ENCODE peak calls at places on chromosomes 5 and 9, in four cellular contexts. H, K, I and R are unnamed samples. For H3K9me3 and H3K4me1, the result is how much of the 10 kb centered on the place peaks cover.

GRCh38 chr5:111439473-111440075 is 72.8 kb downstream of the STARD4 start:
- DNase-seq in I (no peak), H (no peak), K (no peak), R (no peak)

GRCh38 chr5:116834796-116835515 is 260.3 kb upstream of the SEMA6A start:
- DNase-seq in K (no peak), I (no peak), H (no peak), R (no peak)

GRCh38 chr5:158722940-158723339 is 376.8 kb downstream of the EBF1 start:
- DNase-seq in K (no peak), H (no peak), I (no peak), R (no peak)

GRCh38 chr5:64653776-64654175 is 36.5 kb upstream of the SHISAL2B start:
- DNase-seq in I (no peak), H (no peak), K (no peak), R (no peak)

GRCh38 chr5:135386096-135386495 is 12.9 kb downstream of the MACROH2A1 start:
- DNase-seq in I (no peak), K (no peak), H (no peak), R (no peak)

GRCh38 chr5:111254613-111255012 is 30.4 kb downstream of the CAMK4 start:
- DNase-seq in K (no peak), I (peak), H (no peak), R (no peak)

GRCh38 chr5:159469496-159470370 is 139.4 kb upstream of the IL12B start:
- DNase-seq in K (no peak), H (no peak), I (peak), R (no peak)

GRCh38 chr5:61299254-61299653 is 32.8 kb upstream of the ZSWIM6 start:
- DNase-seq in H (no peak), I (no peak), K (no peak), R (no peak)

GRCh38 chr5:14781106-14781505 is 90.5 kb downstream of the ANKH start:
- DNase-seq in K (no peak), I (no peak), H (no peak), R (no peak)

GRCh38 chr5:113271753-113272454 is 162.9 kb downstream of the TSSK1B start:
- DNase-seq in H (no peak), I (no peak), K (no peak), R (no peak)

GRCh38 chr5:107072967-107073366 is 597.8 kb downstream of the EFNA5 start:
- DNase-seq in K (no peak), H (no peak), I (no peak), R (no peak)

GRCh38 chr9:19885608-19886007 is 96.8 kb upstream of the SLC24A2 start:
- DNase-seq in I (no peak), H (no peak), K (no peak), R (no peak)

GRCh38 chr5:141039517-141039916 is 11.7 kb upstream of the PCDHB1 start:
- DNase-seq in K (no peak), H (no peak), I (no peak), R (no peak)

GRCh38 chr5:96741911-96742310 is 65.8 kb downstream of the ERAP1 start:
- DNase-seq in I (no peak), K (no peak), H (no peak), R (peak)

DNA sequence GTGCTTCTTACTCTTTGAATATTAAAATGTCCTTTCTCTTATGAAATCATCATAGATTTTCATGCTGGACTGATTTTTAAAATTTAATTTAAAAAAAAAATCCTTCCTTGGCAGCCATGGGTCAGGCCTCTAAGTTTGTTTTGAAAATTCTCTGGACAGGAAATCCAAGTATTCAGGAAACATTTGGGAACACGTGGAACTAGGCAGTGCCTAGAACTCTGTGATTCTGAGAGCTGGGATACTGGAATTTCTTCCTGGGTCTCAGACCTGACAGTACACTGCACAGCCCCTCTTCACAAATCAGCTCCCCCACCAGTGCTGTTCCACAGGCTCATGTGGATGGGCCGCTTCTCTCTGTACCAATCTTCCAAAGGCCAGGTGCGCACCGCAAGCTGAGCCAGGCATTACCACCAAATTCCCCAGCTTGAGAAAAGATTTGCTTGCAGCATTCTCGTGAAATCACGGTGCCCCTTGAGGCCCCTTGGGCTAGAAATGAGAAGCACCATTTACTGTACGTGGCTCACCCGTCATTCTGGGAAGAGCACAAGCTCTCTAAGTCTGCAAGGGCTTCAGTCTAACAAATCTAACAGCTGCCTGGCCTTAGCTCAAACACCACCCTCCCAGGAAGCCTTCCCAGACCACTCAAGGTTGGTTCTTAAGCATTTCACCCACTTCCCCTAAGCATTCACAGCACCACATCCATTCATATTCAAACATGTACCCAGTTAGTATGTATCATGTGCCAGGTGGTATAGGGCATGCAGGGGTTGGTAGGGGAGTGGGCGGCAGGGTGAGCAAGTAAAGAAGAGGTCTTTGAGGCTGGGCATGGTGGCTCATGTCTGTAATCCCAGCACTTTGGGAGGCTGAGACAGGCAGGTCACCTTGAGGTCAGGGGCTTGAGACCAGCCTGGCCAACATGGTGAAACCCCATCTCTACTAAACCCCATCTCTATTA is 26.5 kb downstream of the B4GALT1 start:
- DNase-seq in I (no peak), K (no peak), H (no peak), R (no peak)
- H3K27ac ChIP-seq in I (peak), K (peak), H (peak), R (peak)

DNA sequence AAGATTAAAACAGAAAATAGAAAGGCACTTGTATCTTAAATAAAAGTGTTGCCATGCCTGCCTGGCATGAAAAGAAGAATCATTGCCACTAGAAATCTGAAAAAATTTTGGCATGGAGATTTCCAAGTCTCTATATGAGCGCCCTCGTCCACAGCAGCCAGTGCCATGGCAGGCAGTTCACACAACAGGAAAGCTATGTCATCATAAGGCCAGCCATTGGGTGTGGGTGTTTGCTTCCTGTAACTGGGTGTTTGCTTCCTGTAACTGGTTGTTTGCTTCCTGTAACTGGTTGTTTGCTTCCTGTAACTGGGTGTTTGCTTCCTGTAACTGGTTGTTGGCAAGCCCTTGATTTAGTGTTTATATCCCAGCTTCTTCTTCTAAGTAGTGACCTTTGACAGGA is 446.7 kb downstream of the IRX1 start:
- DNase-seq in K (no peak), I (peak), H (no peak), R (no peak)
- H3K9me3 ChIP-seq in K (under half), I (under half), H (under half), R (under half)

DNA sequence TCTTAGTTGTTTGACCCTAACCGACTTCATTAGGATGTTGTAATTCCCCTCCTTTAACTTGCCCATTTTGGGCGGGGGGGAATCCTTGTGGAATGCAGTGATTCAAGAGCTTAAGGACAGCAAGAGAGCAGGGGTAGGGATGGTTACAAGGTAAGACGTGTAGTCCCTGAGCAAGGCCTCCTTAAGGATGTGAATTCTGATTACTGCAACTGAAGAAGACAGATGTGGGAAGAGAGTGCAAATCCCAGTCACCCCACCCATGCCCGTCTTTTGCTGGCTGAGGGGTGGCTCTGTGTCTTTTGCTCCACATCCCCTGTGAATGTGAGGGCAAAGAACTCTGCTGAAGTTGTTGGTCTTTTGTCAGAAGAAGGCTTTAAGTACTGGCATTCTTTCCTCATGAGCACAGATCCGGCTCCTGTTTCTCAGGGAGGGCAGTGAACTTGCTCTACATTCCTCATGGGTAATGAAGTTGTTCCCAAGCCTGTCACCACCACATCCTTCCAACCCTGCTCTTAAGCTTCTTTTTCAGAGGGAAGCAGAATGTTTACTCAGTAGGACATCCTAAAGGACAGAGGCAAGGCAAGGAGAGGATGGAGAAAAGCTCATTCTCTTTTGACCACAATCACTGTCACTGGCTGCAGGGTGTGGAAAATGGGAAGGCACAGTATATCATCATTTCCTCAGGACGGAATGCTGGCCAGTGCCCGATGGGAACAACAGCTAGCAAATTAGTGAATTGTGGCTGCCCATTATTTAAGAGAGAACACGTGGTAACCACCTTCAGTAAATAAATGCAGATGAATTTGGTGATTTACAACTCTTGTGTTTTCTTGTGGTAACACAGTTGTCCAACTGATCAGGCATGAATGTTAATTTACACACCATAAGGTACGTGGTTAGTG is 61.5 kb downstream of the RAI14 start:
- DNase-seq in I (no peak), H (no peak), K (no peak), R (no peak)
- H3K4me1 ChIP-seq in I (under half), H (under half), K (under half), R (under half)

DNA sequence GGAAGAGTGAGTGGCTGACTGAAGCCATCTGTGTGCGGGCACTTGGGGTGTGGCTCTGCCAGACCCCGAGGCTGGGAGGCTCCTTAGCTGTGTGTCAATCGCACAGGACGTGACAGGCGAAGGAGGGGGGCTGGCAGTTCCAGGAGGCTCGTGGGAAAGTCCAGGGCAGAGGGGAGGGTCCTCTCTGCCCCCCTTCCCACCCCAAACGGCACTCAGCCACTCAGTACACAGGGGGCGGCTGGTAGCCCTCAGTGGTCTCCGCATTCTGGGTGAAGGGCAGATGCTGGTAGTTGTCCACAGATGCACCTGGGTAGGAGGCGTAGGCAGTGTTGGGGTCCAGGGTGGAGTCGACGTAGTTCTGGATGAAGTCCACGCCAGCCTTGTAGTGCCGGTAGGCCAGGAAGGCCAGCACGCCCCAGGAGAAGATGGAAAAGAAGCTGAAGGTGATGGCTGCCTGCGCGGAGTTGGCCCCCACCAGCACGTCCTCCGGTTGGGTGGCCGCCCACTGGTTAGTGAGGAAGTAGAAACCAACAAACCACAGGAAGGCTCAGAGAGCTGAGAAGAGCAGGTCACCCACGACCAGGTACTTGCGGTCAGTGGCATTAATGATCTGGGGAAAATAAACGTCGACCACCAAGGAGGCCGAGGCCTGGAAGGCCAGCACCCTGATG is 85.4 kb upstream of the CEP78 start:
- DNase-seq in K (no peak), H (no peak), I (no peak), R (no peak)
- H3K27ac ChIP-seq in K (no peak), H (no peak), I (no peak), R (no peak)

DNA sequence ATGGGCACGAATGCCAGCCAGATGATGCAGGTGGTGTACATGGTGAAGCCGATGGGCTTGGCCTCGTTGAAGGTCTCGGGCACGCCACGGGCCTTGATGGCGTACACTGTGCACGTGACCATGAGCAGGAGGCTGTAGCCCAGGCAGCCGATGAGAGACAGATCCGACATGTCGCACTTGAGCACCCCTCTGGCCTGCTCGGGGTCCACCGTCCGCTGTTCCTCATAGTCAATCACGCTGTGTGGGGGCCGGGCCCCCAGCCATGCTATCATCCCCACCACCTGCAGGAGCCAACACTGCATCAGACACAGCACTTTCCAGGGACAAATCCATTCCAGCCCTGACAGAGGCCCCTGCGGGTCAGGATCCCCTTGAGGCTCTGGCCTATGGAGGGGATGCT is 12.2 kb downstream of the GRM6 start:
- DNase-seq in K (no peak), I (no peak), H (no peak), R (no peak)
- H3K9me3 ChIP-seq in K (under half), I (under half), H (under half), R (under half)

GRCh38 chr9:110153431-110153830 is 54.5 kb downstream of the C9orf152 start:
- DNase-seq in I (no peak), K (no peak), H (no peak), R (no peak)
- H3K4me1 ChIP-seq in I (under half), K (half or more), H (under half), R (under half)

GRCh38 chr5:149930060-149930753 is 14.4 kb downstream of the PDE6A start:
- DNase-seq in H (no peak), K (no peak), I (no peak), R (peak)
- H3K27ac ChIP-seq in H (no peak), K (no peak), I (no peak), R (no peak)

GRCh38 chr5:133928690-133929393 is 39.6 kb downstream of the C5orf15 start:
- DNase-seq in I (no peak), K (no peak), H (no peak), R (no peak)
- H3K9me3 ChIP-seq in I (under half), K (under half), H (under half), R (under half)

DNA sequence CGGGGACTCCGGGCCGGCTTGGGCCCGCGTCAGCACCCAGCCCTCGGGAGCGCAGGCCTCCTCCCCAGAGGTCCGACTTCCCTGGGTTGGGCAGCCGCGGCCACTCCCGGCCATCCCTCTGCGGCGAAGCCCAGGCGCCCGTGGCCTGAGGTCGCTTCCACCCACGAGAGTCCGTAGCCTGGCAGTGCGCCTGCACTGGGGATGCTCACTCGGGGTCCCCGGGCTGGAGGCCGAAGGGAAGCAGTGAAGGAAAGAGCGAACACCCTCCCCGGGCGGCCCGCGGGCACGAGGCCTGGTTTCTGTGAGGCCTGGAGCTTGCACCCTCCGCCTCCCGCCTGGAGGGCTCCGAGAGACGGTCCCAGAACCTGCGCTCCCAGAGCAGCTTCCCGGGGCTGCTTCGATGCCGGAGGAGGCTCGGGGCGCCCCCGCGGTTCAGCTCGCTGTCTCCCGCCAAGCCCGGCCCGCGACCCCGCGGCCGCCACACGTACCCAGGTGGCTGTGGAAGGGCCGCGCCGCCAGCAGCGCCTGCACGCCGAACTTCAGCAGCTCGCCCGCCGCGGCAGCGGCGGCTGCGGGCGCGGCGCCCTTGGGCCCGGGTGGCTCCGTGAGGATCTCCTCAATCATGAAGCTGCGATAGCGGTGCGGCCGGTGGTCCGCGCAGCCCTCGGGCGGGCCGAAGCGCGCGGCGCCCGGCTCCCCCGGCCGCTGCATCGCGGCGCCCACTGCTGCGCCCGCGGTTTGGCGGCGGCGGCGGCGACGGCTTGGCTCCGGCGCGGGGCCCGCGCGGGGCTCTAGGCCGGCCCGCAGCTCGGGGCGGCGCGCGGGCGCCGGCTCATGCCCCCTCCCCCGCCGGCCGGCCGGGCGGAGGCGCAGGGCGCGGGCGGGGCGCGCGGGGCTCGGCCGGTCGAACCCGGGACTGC is at the start of gene BARX1:
- DNase-seq in I (no peak), H (no peak), K (no peak), R (no peak)
- H3K4me1 ChIP-seq in I (under half), H (under half), K (half or more), R (under half)

GRCh38 chr9:35059438-35059837 is 13.0 kb downstream of the VCP start:
- DNase-seq in H (no peak), I (no peak), K (no peak), R (no peak)

GRCh38 chr9:35057271-35057620 is 15.2 kb downstream of the VCP start:
- DNase-seq in H (no peak), I (no peak), K (no peak), R (no peak)

GRCh38 chr9:35056571-35057270 is 15.7 kb downstream of the VCP start:
- DNase-seq in K (no peak), I (no peak), H (no peak), R (no peak)

GRCh38 chr9:35054871-35055644 is 17.4 kb downstream of the VCP start:
- DNase-seq in H (no peak), K (no peak), I (no peak), R (no peak)

GRCh38 chr9:35060548-35061207 is 11.7 kb downstream of the VCP start:
- DNase-seq in K (no peak), H (no peak), I (no peak), R (no peak)
- H3K27ac ChIP-seq in K (no peak), H (no peak), I (no peak), R (no peak)